ENCODE peak calls at places on chromosomes 1 and 21, in six cellular contexts. X, K, C, D, L and T are unnamed samples.

GRCh38 chr1:19990703-19991102 is 11.3 kb upstream of the PLA2G2A start:
- DNase-seq in K (no peak), C (no peak), L (no peak), D (no peak), X (no peak), T (no peak)

GRCh38 chr1:244239261-244239770 is 188.2 kb downstream of the ZBTB18 start:
- DNase-seq in C (peak; percentile 16), L (no peak), D (peak; percentile 45), K (no peak), X (no peak), T (no peak)

GRCh38 chr1:91796390-91796654 is 89.6 kb downstream of the TGFBR3 start:
- DNase-seq in L (no peak), X (no peak), C (no peak), D (no peak), K (no peak), T (no peak)

GRCh38 chr1:10794724-10795304 is 1.6 kb downstream of the CASZ1 start:
- DNase-seq in X (no peak), L (no peak), C (no peak), K (no peak), D (no peak), T (no peak)

GRCh38 chr1:66757740-66758139 is 5.5 kb downstream of the DYNLT5 start:
- DNase-seq in L (peak; percentile 86), D (no peak), K (no peak), C (no peak), X (no peak), T (no peak)

GRCh38 chr1:33342041-33342723 is 21.3 kb upstream of the A3GALT2 start:
- DNase-seq in L (no peak), D (peak; percentile 99), K (peak; percentile 59), X (peak; percentile 75), C (peak; percentile 33), T (no peak)

GRCh38 chr1:18010945-18011344 is 96.7 kb upstream of the IGSF21 start:
- DNase-seq in L (no peak), X (no peak), K (no peak), C (no peak), D (no peak), T (no peak)

GRCh38 chr21:28746166-28746565 is 246.5 kb downstream of the LTN1 start:
- DNase-seq in X (no peak), D (peak; percentile 16), K (no peak), C (no peak), L (no peak), T (no peak)

GRCh38 chr1:63663301-63663700 is 70.1 kb downstream of the PGM1 start:
- DNase-seq in X (no peak), D (peak; percentile 77), L (no peak), C (no peak), K (no peak), T (no peak)

GRCh38 chr1:8015036-8015808 is 10.9 kb downstream of the ERRFI1 start:
- DNase-seq in K (no peak), L (peak; percentile 47), C (peak; percentile 26), X (peak; percentile 44), D (peak; percentile 89), T (no peak)

GRCh38 chr1:204516180-204516879 is at the start of gene MDM4:
- DNase-seq in L (peak; percentile 98), D (peak; percentile 97), K (peak; percentile 88), C (peak; percentile 90), X (peak; percentile 89), T (peak; percentile 65)
- TF ChIP-seq POLR2A in L (peak; percentile 94), D (peak; percentile 90), K (peak; percentile 85), C (peak; percentile 94), X (peak; percentile 67), T (peak; percentile 76)

GRCh38 chr21:42247716-42248115 is 28.8 kb downstream of the ABCG1 start:
- DNase-seq in L (no peak), D (no peak), X (no peak), C (no peak), K (no peak), T (no peak)

GRCh38 chr21:42245348-42246185 is 26.6 kb downstream of the ABCG1 start:
- DNase-seq in K (no peak), D (no peak), L (no peak), C (no peak), X (no peak), T (no peak)

GRCh38 chr21:42248783-42249597 is 30.1 kb downstream of the ABCG1 start:
- DNase-seq in K (no peak), D (no peak), C (peak; percentile 76), L (no peak), X (no peak), T (peak; percentile 49)

GRCh38 chr21:42250422-42251403 is 31.8 kb downstream of the ABCG1 start:
- DNase-seq in K (no peak), D (no peak), X (no peak), L (no peak), C (no peak), T (no peak)

GRCh38 chr21:42248241-42248640 is 29.3 kb downstream of the ABCG1 start:
- DNase-seq in C (no peak), L (no peak), X (no peak), D (no peak), K (no peak), T (no peak)
- TF ChIP-seq POLR2A in C (no peak), L (no peak), X (no peak), D (no peak), K (no peak), T (no peak)

GRCh38 chr21:34687065-34687464 is 18.3 kb downstream of the CLIC6 start:
- DNase-seq in D (no peak), X (no peak), C (no peak), L (no peak), K (no peak), T (no peak)
- TF ChIP-seq POLR2A in D (no peak), X (no peak), C (no peak), L (no peak), K (no peak), T (no peak)

GRCh38 chr1:151611832-151612505 is at the start of gene SNX27:
- DNase-seq in C (peak; percentile 72), D (peak; percentile 90), X (peak; percentile 89), K (peak; percentile 89), L (peak; percentile 93), T (peak; percentile 91)
- TF ChIP-seq POLR2A in C (peak; percentile 86), D (no peak), X (peak; percentile 75), K (peak; percentile 56), L (peak; percentile 33), T (peak; percentile 69)

GRCh38 chr21:37562920-37563640 is 196.5 kb downstream of the DYRK1A start:
- DNase-seq in L (no peak), X (no peak), K (peak; percentile 49), C (no peak), D (no peak), T (no peak)

GRCh38 chr21:37564924-37565529 is 198.5 kb downstream of the DYRK1A start:
- DNase-seq in K (no peak), C (no peak), X (no peak), L (no peak), D (peak; percentile 15), T (no peak)

GRCh38 chr21:37563641-37564340 is 197.2 kb downstream of the DYRK1A start:
- DNase-seq in D (peak; percentile 92), K (peak; percentile 92), L (peak; percentile 96), C (peak; percentile 70), X (peak; percentile 91), T (peak; percentile 93)

GRCh38 chr21:37565530-37566223 is 199.1 kb downstream of the DYRK1A start:
- DNase-seq in K (no peak), L (peak; percentile 10), C (no peak), X (no peak), D (peak; percentile 37), T (no peak)

DNA sequence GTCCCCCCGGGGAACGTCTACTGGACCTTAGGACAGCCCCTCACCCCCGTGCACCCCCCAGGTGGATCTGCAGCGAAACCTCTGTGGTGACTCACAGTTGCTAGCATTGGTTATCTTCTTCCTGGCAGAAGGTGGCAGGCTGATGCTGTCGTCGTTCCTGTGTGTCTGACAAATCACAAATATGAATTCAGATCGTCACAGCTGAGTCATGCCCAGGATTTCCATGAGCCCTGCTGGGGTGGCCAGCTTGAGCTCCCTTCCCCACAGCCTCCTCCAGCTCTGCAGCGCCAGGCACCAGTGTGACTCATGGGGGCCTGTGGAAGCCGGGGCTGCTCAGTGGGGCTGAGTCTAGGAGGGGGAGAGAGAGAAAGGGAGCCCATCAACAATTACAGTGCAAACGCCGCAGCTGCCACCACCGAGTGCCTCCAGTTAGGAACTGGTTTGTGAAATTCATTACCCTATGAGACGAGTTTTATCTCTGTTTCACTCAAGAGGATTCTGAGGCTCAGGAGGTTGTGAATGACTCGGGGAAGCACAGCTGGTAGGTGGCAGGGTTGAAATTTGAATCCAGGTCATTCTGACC is 197.9 kb downstream of the DYRK1A start:
- DNase-seq in C (peak; percentile 58), X (peak; percentile 74), K (peak; percentile 69), D (peak; percentile 100), L (peak; percentile 92), T (no peak)
- TF ChIP-seq POLR2A in C (no peak), X (no peak), K (no peak), D (no peak), L (peak; percentile 9), T (no peak)